ENCODE peak calls at places on chromosome 12, in four cellular contexts. R, M, G and S are unnamed samples.

GRCh38 chr12:59444932-59445331 is 150.9 kb upstream of the SLC16A7 start:
- DNase-seq in M (no peak), R (no peak), G (no peak), S (peak; percentile 18)

GRCh38 chr12:70040141-70040540 is 203.1 kb upstream of the CNOT2 start:
- DNase-seq in G (no peak), M (no peak), R (no peak), S (no peak)

GRCh38 chr12:7217475-7218069 is 28.1 kb downstream of the PEX5 start:
- DNase-seq in G (no peak), R (no peak), M (no peak), S (no peak)

GRCh38 chr12:46263140-46264017 is 5.5 kb downstream of the SLC38A1 start:
- DNase-seq in R (no peak), M (no peak), G (no peak), S (no peak)

GRCh38 chr12:41250748-41251147 is 62.6 kb downstream of the PDZRN4 start:
- DNase-seq in M (no peak), G (no peak), R (no peak), S (no peak)

GRCh38 chr12:68469136-68469535 is 137.0 kb upstream of the MDM1 start:
- DNase-seq in G (no peak), R (no peak), M (no peak), S (no peak)

GRCh38 chr12:105352940-105353635 is 22.6 kb downstream of the C12orf75 start:
- DNase-seq in M (peak; percentile 66), R (no peak), G (no peak), S (no peak)

GRCh38 chr12:118166946-118167345 is 31.0 kb downstream of the PEBP1 start:
- DNase-seq in M (no peak), R (no peak), G (no peak), S (no peak)

GRCh38 chr12:132623072-132623869 is 4.7 kb downstream of the P2RX2 start:
- DNase-seq in M (no peak), R (no peak), G (no peak), S (no peak)

GRCh38 chr12:89971880-89972279 is 263.2 kb upstream of the ATP2B1 start:
- DNase-seq in R (no peak), M (peak; percentile 30), G (no peak), S (no peak)

GRCh38 chr12:29743801-29744200 is 39.9 kb downstream of the TMTC1 start:
- DNase-seq in R (no peak), M (no peak), G (no peak), S (no peak)

GRCh38 chr12:76919388-76920181 is 40.8 kb upstream of the CSRP2 start:
- DNase-seq in M (no peak), R (no peak), G (no peak), S (no peak)

GRCh38 chr12:96520767-96521166 is 31.4 kb downstream of the CFAP54 start:
- DNase-seq in G (no peak), M (no peak), R (no peak), S (no peak)

GRCh38 chr12:47411961-47412360 is 293.9 kb downstream of the RPAP3 start:
- DNase-seq in G (no peak), M (no peak), R (no peak), S (no peak)

GRCh38 chr12:6607751-6608591 is 792 bp upstream of the CHD4 start:
- DNase-seq in R (no peak), G (peak; percentile 52), M (peak; percentile 79), S (peak; percentile 77)

GRCh38 chr12:54217774-54218221 is 29.0 kb upstream of the SMUG1 start:
- DNase-seq in R (peak; percentile 79), M (peak; percentile 34), G (no peak), S (no peak)

GRCh38 chr12:4044101-4044500 is 170.9 kb upstream of the PARP11 start:
- DNase-seq in R (no peak), M (no peak), G (no peak), S (no peak)

GRCh38 chr12:4044736-4045432 is 171.7 kb upstream of the PARP11 start:
- DNase-seq in M (no peak), G (no peak), R (no peak), S (no peak)

GRCh38 chr12:4047441-4047840 is 174.2 kb upstream of the PARP11 start:
- DNase-seq in M (no peak), R (no peak), G (no peak), S (no peak)

GRCh38 chr12:4046150-4046845 is 173.1 kb upstream of the PARP11 start:
- DNase-seq in M (no peak), R (no peak), G (no peak), S (no peak)

GRCh38 chr12:4045433-4045760 is 172.2 kb upstream of the PARP11 start:
- DNase-seq in M (peak; percentile 43), R (no peak), G (no peak), S (no peak)
- H3K4me3 ChIP-seq in M (no peak overlapping the region), R (no peak overlapping the region), G (no peak overlapping the region), S (no peak overlapping the region)

DNA sequence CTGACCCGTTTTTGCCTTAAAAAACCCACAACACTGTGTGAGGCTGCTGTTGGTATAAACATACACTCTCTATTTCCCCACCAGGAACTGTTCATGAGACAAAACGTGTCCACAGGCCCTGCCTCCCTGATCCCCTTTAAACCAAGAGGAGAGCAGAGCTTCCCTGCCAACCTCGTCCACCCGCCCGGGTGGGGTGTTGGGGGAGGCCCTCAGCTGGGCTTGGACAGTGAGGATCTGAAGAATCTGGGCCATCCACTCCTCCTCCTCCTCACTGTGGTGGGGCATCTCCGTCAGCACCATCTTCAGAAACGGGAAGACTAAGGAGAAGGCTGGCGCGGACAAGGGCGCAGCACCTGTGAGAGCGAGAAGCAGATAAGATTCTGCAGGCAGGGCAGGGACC is 36.8 kb downstream of the GCN1 start:
- DNase-seq in G (no peak), M (no peak), R (no peak), S (no peak)
- H3K36me3 ChIP-seq in G (peaks cover 100% of the 10 kb centered on the region), M (no peaks in the 10 kb centered on the region), R (peaks cover 20% of the 10 kb centered on the region), S (peaks cover 64% of the 10 kb centered on the region)

GRCh38 chr12:120249266-120249874 is 16.2 kb downstream of the PXN start:
- DNase-seq in R (no peak), M (no peak), G (peak; percentile 48), S (no peak)

GRCh38 chr12:120254809-120255208 is 10.7 kb downstream of the PXN start:
- DNase-seq in G (no peak), R (no peak), M (no peak), S (no peak)

GRCh38 chr12:120249875-120250795 is 15.4 kb downstream of the PXN start:
- DNase-seq in G (peak; percentile 92), M (peak; percentile 88), R (peak; percentile 88), S (no peak)

GRCh38 chr12:120247621-120248030 is 17.9 kb downstream of the PXN start:
- DNase-seq in G (no peak), M (no peak), R (no peak), S (no peak)

DNA sequence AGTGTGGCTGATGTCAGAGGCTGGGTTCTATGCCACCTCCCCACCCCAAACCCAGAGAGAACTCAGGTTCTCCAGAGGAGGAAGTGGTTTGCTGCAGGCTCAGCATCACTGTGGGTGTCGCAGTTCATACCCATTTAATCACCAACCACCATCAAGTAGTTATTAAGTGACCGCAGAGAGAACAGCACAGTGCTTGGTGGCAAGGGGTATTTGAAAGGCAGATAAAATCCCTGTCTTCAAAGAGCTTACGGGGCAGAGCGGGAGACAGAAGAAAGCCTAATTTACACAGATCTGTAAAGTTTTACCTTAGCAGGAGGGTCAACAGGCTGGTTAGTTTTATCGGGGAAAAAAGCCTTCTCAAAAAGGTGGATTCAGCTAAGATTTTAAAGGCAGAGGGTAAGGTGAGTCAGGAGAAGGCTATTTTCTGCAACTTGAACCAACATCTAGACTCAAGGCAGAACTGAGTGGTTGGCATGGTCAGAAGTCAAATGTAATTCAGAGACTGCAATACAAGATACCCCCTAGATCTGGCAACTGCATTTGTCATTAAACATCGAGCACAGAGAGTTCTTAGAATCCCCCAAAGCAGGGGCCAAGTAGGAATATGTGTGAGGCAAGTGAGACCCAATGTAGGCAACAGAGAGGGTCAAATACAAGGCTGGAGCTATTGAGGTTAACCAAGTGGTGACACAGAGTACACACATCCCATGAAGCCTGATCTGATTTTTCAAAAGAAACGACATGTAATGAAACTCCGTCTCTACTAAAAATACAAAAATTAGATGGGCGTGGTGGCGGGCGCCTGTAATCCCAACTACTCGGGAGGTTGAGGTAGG is 13.2 kb downstream of the PXN start:
- DNase-seq in M (no peak), R (no peak), G (no peak), S (peak; percentile 87)
- H3K4me3 ChIP-seq in M (no peak overlapping the region), R (no peak overlapping the region), G (no peak overlapping the region), S (peak overlapping the region; percentile 59)

GRCh38 chr12:50006754-50007442 is 18.4 kb downstream of the RACGAP1 start:
- DNase-seq in R (no peak), M (no peak), G (no peak), S (no peak)
- H3K36me3 ChIP-seq in R (no peaks in the 10 kb centered on the region), M (no peaks in the 10 kb centered on the region), G (peaks cover 7% of the 10 kb centered on the region), S (no peaks in the 10 kb centered on the region)

DNA sequence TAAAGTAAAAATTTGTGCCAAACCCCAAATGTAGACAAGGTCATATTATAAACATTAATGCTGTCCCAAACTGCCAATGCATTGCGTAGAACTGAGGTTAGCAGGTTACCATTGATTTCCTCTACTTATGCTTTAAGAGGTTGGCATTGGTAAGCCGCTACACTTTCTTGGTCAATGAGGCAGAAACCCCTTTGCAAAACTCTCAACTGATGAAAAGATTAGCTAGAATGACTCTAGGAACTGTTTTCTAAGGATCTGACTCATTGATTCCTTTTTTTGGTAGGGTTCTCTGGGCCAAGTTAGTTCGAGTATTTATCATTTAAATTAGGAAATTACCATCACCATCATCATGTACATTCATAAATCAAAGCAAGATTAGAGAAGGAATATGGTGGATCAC is 44.6 kb downstream of the HMGA2 start:
- DNase-seq in M (no peak), R (no peak), G (no peak), S (no peak)
- H3K4me3 ChIP-seq in M (no peak overlapping the region), R (no peak overlapping the region), G (no peak overlapping the region), S (no peak overlapping the region)

GRCh38 chr12:73187765-73188164 is 915.6 kb downstream of the TRHDE start:
- DNase-seq in M (no peak), R (no peak), G (no peak), S (no peak)
- H3K36me3 ChIP-seq in M (no peaks in the 10 kb centered on the region), R (no peaks in the 10 kb centered on the region), G (no peaks in the 10 kb centered on the region), S (no peaks in the 10 kb centered on the region)

DNA sequence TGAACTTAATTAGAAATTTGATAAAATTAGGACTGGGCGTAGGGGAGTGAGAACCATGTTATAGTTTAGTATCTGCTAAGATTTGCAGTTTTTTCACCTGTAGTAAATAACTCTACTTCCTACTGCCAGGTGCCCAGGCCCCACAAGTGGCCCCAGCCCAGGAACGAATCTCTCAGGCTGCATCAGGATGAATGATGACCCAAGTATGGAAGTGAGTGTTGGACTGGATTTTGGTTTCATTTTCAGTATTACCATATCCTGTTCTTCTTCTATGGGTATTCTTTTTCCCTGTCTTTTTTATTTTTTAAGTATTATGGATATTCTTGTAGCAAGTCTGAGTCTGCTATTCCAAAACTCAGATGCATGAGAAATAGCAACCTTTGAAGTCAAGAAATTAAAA is 120.3 kb upstream of the BCAT1 start:
- DNase-seq in R (no peak), M (no peak), G (no peak), S (no peak)
- H3K4me3 ChIP-seq in R (no peak overlapping the region), M (no peak overlapping the region), G (no peak overlapping the region), S (no peak overlapping the region)